ENCODE peak calls at places on chromosomes 16 and 17, in seven cellular contexts. One of them, this sample, is unnamed.

GRCh38 chr17:45692661-45693060 is 91.5 kb upstream of the CRHR1 start:
- DNase-seq in breast epithelium: no peak
- DNase-seq in testis: no peak
- DNase-seq in CD4-positive, alpha-beta memory T cell: no peak
- DNase-seq in CD8-positive, alpha-beta T cell: no peak
- DNase-seq in RWPE1: no peak
- DNase-seq in naive thymus-derived CD4-positive, alpha-beta T cell: no peak
- DNase-seq in this sample: no peak

GRCh38 chr17:66605561-66605960 is 229.4 kb upstream of the CACNG5 start:
- DNase-seq in CD4-positive, alpha-beta memory T cell: no peak
- DNase-seq in CD8-positive, alpha-beta T cell: no peak
- DNase-seq in breast epithelium: no peak
- DNase-seq in RWPE1: no peak
- DNase-seq in testis: no peak
- DNase-seq in naive thymus-derived CD4-positive, alpha-beta T cell: no peak
- DNase-seq in this sample: no peak

GRCh38 chr17:56754523-56755208 is 79.1 kb downstream of the C17orf67 start:
- DNase-seq in testis: no peak
- DNase-seq in naive thymus-derived CD4-positive, alpha-beta T cell: peak
- DNase-seq in RWPE1: peak
- DNase-seq in CD4-positive, alpha-beta memory T cell: no peak
- DNase-seq in breast epithelium: no peak
- DNase-seq in CD8-positive, alpha-beta T cell: no peak
- DNase-seq in this sample: no peak

GRCh38 chr17:49108318-49108717 is 24.3 kb upstream of the B4GALNT2 start:
- DNase-seq in CD4-positive, alpha-beta memory T cell: no peak
- DNase-seq in RWPE1: no peak
- DNase-seq in naive thymus-derived CD4-positive, alpha-beta T cell: no peak
- DNase-seq in testis: no peak
- DNase-seq in breast epithelium: peak
- DNase-seq in CD8-positive, alpha-beta T cell: no peak
- DNase-seq in this sample: no peak

GRCh38 chr17:56699186-56699895 is 105.8 kb downstream of the NOG start:
- DNase-seq in CD4-positive, alpha-beta memory T cell: no peak
- DNase-seq in testis: no peak
- DNase-seq in RWPE1: peak
- DNase-seq in CD8-positive, alpha-beta T cell: no peak
- DNase-seq in naive thymus-derived CD4-positive, alpha-beta T cell: no peak
- DNase-seq in breast epithelium: peak
- DNase-seq in this sample: peak

GRCh38 chr16:15055141-15056053 is 477 bp downstream of the NTAN1 start:
- DNase-seq in breast epithelium: no peak
- DNase-seq in CD8-positive, alpha-beta T cell: peak
- DNase-seq in CD4-positive, alpha-beta memory T cell: peak
- DNase-seq in naive thymus-derived CD4-positive, alpha-beta T cell: no peak
- DNase-seq in RWPE1: peak
- DNase-seq in testis: peak
- DNase-seq in this sample: peak

GRCh38 chr16:69397821-69398521 is 12.2 kb upstream of the TERF2 start:
- DNase-seq in RWPE1: peak
- DNase-seq in CD4-positive, alpha-beta memory T cell: no peak
- DNase-seq in CD8-positive, alpha-beta T cell: no peak
- DNase-seq in testis: peak
- DNase-seq in breast epithelium: no peak
- DNase-seq in naive thymus-derived CD4-positive, alpha-beta T cell: no peak
- DNase-seq in this sample: no peak

GRCh38 chr17:77098884-77099545 is 41.8 kb upstream of the SEC14L1 start:
- DNase-seq in CD4-positive, alpha-beta memory T cell: peak
- DNase-seq in naive thymus-derived CD4-positive, alpha-beta T cell: peak
- DNase-seq in RWPE1: no peak
- DNase-seq in testis: peak
- DNase-seq in breast epithelium: peak
- DNase-seq in CD8-positive, alpha-beta T cell: no peak
- DNase-seq in this sample: no peak

GRCh38 chr16:30075503-30076275 is at the start of gene PPP4C:
- DNase-seq in CD4-positive, alpha-beta memory T cell: peak
- DNase-seq in RWPE1: peak
- DNase-seq in CD8-positive, alpha-beta T cell: peak
- DNase-seq in breast epithelium: peak
- DNase-seq in testis: peak
- DNase-seq in naive thymus-derived CD4-positive, alpha-beta T cell: peak
- DNase-seq in this sample: peak

GRCh38 chr16:7313170-7313569 is 19.5 kb upstream of the RBFOX1 start:
- DNase-seq in testis: no peak
- DNase-seq in CD8-positive, alpha-beta T cell: no peak
- DNase-seq in breast epithelium: no peak
- DNase-seq in naive thymus-derived CD4-positive, alpha-beta T cell: no peak
- DNase-seq in CD4-positive, alpha-beta memory T cell: no peak
- DNase-seq in RWPE1: no peak
- DNase-seq in this sample: no peak

GRCh38 chr16:53945996-53946395 is 242.0 kb downstream of the FTO start:
- DNase-seq in RWPE1: peak
- DNase-seq in testis: no peak
- DNase-seq in CD8-positive, alpha-beta T cell: no peak
- DNase-seq in breast epithelium: no peak
- DNase-seq in naive thymus-derived CD4-positive, alpha-beta T cell: no peak
- DNase-seq in CD4-positive, alpha-beta memory T cell: no peak
- DNase-seq in this sample: no peak

GRCh38 chr16:87149051-87149450 is 168.1 kb downstream of the C16orf95 start:
- DNase-seq in breast epithelium: no peak
- DNase-seq in CD8-positive, alpha-beta T cell: no peak
- DNase-seq in CD4-positive, alpha-beta memory T cell: no peak
- DNase-seq in RWPE1: no peak
- DNase-seq in testis: no peak
- DNase-seq in naive thymus-derived CD4-positive, alpha-beta T cell: no peak
- DNase-seq in this sample: no peak

GRCh38 chr16:2983706-2984136 is 3.5 kb upstream of the PKMYT1 start:
- DNase-seq in CD4-positive, alpha-beta memory T cell: no peak
- DNase-seq in CD8-positive, alpha-beta T cell: peak
- DNase-seq in breast epithelium: peak
- DNase-seq in testis: peak
- DNase-seq in naive thymus-derived CD4-positive, alpha-beta T cell: no peak
- DNase-seq in RWPE1: peak
- DNase-seq in this sample: peak

GRCh38 chr17:50908860-50909764 is 43.0 kb upstream of the TOB1 start:
- DNase-seq in naive thymus-derived CD4-positive, alpha-beta T cell: peak
- DNase-seq in CD8-positive, alpha-beta T cell: peak
- DNase-seq in CD4-positive, alpha-beta memory T cell: peak
- DNase-seq in breast epithelium: peak
- DNase-seq in RWPE1: no peak
- DNase-seq in testis: peak
- DNase-seq in this sample: peak

GRCh38 chr17:36534881-36535668 is at the start of gene PIGW:
- DNase-seq in RWPE1: peak
- DNase-seq in testis: peak
- DNase-seq in CD8-positive, alpha-beta T cell: peak
- DNase-seq in CD4-positive, alpha-beta memory T cell: peak
- DNase-seq in naive thymus-derived CD4-positive, alpha-beta T cell: peak
- DNase-seq in breast epithelium: peak
- DNase-seq in this sample: peak

GRCh38 chr17:8629371-8630226 is 926 bp downstream of the MYH10 start:
- DNase-seq in CD8-positive, alpha-beta T cell: no peak
- DNase-seq in RWPE1: peak
- DNase-seq in testis: peak
- DNase-seq in CD4-positive, alpha-beta memory T cell: no peak
- DNase-seq in naive thymus-derived CD4-positive, alpha-beta T cell: peak
- DNase-seq in breast epithelium: no peak
- DNase-seq in this sample: peak

GRCh38 chr17:31877911-31878702 is 19.1 kb upstream of the COPRS start:
- DNase-seq in RWPE1: no peak
- DNase-seq in CD8-positive, alpha-beta T cell: no peak
- DNase-seq in testis: no peak
- DNase-seq in breast epithelium: no peak
- DNase-seq in CD4-positive, alpha-beta memory T cell: no peak
- DNase-seq in naive thymus-derived CD4-positive, alpha-beta T cell: no peak
- DNase-seq in this sample: no peak

GRCh38 chr16:69095179-69095578 is 10.3 kb upstream of the HAS3 start:
- DNase-seq in breast epithelium: no peak
- DNase-seq in CD4-positive, alpha-beta memory T cell: no peak
- DNase-seq in naive thymus-derived CD4-positive, alpha-beta T cell: no peak
- DNase-seq in testis: no peak
- DNase-seq in RWPE1: no peak
- DNase-seq in CD8-positive, alpha-beta T cell: no peak
- DNase-seq in this sample: no peak

GRCh38 chr17:4945176-4945943 is 3.0 kb downstream of the PFN1 start:
- DNase-seq in CD8-positive, alpha-beta T cell: peak
- DNase-seq in naive thymus-derived CD4-positive, alpha-beta T cell: no peak
- DNase-seq in testis: peak
- DNase-seq in breast epithelium: peak
- DNase-seq in CD4-positive, alpha-beta memory T cell: peak
- DNase-seq in RWPE1: peak
- DNase-seq in this sample: peak

GRCh38 chr17:42276609-42277341 is 584 bp upstream of the STAT5B start:
- DNase-seq in CD8-positive, alpha-beta T cell: peak
- DNase-seq in naive thymus-derived CD4-positive, alpha-beta T cell: no peak
- DNase-seq in RWPE1: peak
- DNase-seq in CD4-positive, alpha-beta memory T cell: no peak
- DNase-seq in breast epithelium: peak
- DNase-seq in testis: peak
- DNase-seq in this sample: peak

GRCh38 chr16:84446596-84447392 is 57.7 kb downstream of the MEAK7 start:
- DNase-seq in breast epithelium: no peak
- DNase-seq in CD4-positive, alpha-beta memory T cell: no peak
- DNase-seq in RWPE1: no peak
- DNase-seq in naive thymus-derived CD4-positive, alpha-beta T cell: no peak
- DNase-seq in testis: peak
- DNase-seq in CD8-positive, alpha-beta T cell: no peak
- DNase-seq in this sample: no peak

DNA sequence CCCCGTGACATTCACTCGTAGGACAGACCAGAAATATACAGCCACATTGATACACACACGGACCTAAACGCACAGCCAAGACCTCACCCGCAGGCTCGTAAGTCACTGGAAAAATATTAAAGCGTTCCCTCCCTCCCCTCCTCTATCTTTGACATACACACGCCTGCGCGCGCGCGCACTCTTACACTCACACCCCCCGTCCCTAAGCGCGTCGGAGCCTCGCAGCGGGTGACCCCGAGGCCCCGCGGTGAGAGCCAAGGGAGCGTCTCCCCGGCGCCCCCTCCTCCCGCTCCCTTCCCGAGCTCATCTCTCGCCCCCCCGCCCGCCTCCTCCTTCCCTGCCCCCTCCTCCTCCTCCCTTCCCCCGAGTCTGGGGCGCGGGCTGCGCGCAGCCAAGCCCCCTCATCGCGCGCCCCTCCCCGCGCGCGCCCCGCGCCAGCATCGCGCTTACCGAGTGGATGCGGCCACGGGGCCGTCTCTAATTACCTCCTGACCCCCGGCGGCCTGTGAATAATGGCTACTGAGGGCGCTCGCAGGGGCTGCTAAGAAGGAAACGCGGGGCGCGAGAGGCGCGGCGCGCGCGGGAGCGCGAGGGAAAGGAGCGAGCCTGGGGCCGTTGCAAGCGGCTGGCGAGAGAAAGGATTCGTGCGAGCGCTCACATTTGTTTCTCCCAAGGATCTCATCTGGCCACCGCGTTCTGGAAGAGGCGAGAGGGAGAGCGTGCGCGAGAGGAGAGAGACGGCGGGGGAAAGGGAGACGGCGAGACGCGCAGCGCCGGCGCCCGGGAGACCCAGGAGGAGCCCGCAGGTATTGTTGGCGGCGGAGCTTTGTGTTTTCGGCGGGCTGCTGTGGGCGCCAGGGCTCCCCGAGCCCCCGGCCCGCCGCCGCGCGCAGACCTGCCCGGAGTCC is 42.4 kb downstream of the RAI1 start:
- DNase-seq in RWPE1: no peak
- DNase-seq in testis: peak
- DNase-seq in CD4-positive, alpha-beta memory T cell: peak
- DNase-seq in breast epithelium: no peak
- DNase-seq in CD8-positive, alpha-beta T cell: no peak
- DNase-seq in naive thymus-derived CD4-positive, alpha-beta T cell: no peak
- DNase-seq in this sample: no peak
- H3K27ac ChIP-seq in RWPE1: peak
- H3K27ac ChIP-seq in testis: no peak
- H3K27ac ChIP-seq in CD4-positive, alpha-beta memory T cell: no peak
- H3K27ac ChIP-seq in breast epithelium: peak
- H3K27ac ChIP-seq in CD8-positive, alpha-beta T cell: peak
- H3K27ac ChIP-seq in naive thymus-derived CD4-positive, alpha-beta T cell: no peak
- H3K27ac ChIP-seq in this sample: peak

DNA sequence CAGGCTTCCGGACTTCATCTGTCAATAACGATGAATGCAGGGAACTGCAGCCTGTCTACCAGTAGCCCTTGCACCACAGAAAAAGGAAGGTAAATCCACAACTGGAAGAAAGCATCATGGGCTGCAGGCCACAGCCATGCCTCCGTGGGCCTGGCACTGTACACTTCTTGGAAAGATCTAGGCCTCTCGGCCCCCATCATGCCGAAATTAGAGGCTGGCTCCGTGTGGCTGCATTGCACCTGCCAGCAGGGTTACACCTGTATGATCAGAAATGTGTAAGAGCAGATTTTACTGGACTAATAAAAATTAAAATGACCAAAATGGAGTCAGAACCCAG is 52.2 kb downstream of the SDK2 start:
- DNase-seq in breast epithelium: no peak
- DNase-seq in naive thymus-derived CD4-positive, alpha-beta T cell: no peak
- DNase-seq in RWPE1: no peak
- DNase-seq in testis: no peak
- DNase-seq in CD4-positive, alpha-beta memory T cell: no peak
- DNase-seq in CD8-positive, alpha-beta T cell: no peak
- DNase-seq in this sample: no peak
- H3K27ac ChIP-seq in breast epithelium: no peak
- H3K27ac ChIP-seq in naive thymus-derived CD4-positive, alpha-beta T cell: peak
- H3K27ac ChIP-seq in RWPE1: no peak
- H3K27ac ChIP-seq in testis: no peak
- H3K27ac ChIP-seq in CD4-positive, alpha-beta memory T cell: peak
- H3K27ac ChIP-seq in CD8-positive, alpha-beta T cell: peak
- H3K27ac ChIP-seq in this sample: no peak

GRCh38 chr16:65429504-65430149 is 307.8 kb upstream of the CDH11 start:
- DNase-seq in naive thymus-derived CD4-positive, alpha-beta T cell: no peak
- DNase-seq in CD8-positive, alpha-beta T cell: no peak
- DNase-seq in CD4-positive, alpha-beta memory T cell: no peak
- DNase-seq in testis: no peak
- DNase-seq in breast epithelium: peak
- DNase-seq in RWPE1: no peak
- DNase-seq in this sample: no peak
- H3K27ac ChIP-seq in naive thymus-derived CD4-positive, alpha-beta T cell: no peak
- H3K27ac ChIP-seq in CD8-positive, alpha-beta T cell: no peak
- H3K27ac ChIP-seq in CD4-positive, alpha-beta memory T cell: no peak
- H3K27ac ChIP-seq in testis: no peak
- H3K27ac ChIP-seq in breast epithelium: no peak
- H3K27ac ChIP-seq in RWPE1: no peak
- H3K27ac ChIP-seq in this sample: no peak

DNA sequence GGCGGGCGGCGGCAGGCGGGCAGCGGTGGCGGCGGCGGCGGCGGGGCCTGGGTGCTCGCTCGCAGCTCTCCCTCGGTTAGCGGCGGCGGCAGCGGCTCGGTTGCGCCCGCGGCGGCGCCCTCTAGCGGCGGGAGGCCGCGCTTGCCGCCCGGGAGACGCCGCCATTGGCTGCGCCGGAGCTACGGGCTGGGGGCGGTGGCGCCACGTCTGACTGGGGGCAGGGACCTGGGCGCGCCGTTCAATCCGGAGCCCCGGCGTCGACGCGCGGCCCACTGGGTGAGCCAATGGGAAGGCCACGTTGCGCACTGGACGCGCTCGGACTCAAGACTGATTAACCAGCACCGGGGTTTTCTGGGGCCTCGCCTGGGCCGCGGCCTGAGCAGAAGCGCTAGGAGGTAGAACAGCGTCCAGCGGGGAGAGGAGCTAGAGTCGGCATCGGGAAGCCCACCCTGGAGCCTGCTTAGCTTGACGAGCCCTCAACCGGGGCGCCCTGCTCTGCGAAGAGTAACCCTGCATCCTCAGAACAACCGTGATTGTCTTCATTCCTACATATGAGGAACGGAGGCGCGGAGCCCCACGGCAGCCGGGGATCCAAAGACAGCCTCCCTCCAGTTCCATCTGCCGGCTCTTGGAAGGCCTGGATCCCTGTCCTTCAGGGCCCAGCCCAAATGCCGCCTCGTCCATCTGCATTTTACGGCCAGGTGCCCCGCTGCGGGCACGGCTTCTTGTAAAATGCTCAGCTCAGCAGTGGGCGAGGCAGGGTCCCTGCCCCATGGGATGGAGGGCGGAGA is at the start of gene ZC3H7A:
- DNase-seq in testis: peak
- DNase-seq in naive thymus-derived CD4-positive, alpha-beta T cell: peak
- DNase-seq in CD4-positive, alpha-beta memory T cell: peak
- DNase-seq in RWPE1: peak
- DNase-seq in CD8-positive, alpha-beta T cell: peak
- DNase-seq in breast epithelium: peak
- DNase-seq in this sample: peak
- H3K27ac ChIP-seq in testis: peak
- H3K27ac ChIP-seq in naive thymus-derived CD4-positive, alpha-beta T cell: peak
- H3K27ac ChIP-seq in CD4-positive, alpha-beta memory T cell: peak
- H3K27ac ChIP-seq in RWPE1: peak
- H3K27ac ChIP-seq in CD8-positive, alpha-beta T cell: peak
- H3K27ac ChIP-seq in breast epithelium: peak
- H3K27ac ChIP-seq in this sample: peak

This sample was measured in suprapubic skin.